ENCODE peak calls at places on chromosomes 11 and 22, in four cellular contexts. D is PC-3, X is heart right ventricle, K is ovary. I is an unnamed sample.
A peak's percentile ranks its signal among the peaks of the same experiment; 100 is the strongest.

GRCh38 chr22:46081831-46082210 is 68.5 kb upstream of the PPARA start:
- DNase-seq in D (no peak), X (no peak), K (no peak), I (no peak)

GRCh38 chr22:30615543-30615954 is 8.6 kb downstream of the TCN2 start:
- DNase-seq in D (no peak), K (no peak), X (no peak), I (no peak)

GRCh38 chr11:1515082-1516060 is 28.8 kb upstream of the MOB2 start:
- DNase-seq in D (peak; percentile 71), K (peak; percentile 71), X (peak; percentile 73), I (no peak)

GRCh38 chr22:17501679-17502285 is 61.5 kb upstream of the SLC25A18 start:
- DNase-seq in X (peak; percentile 50), K (no peak), D (peak; percentile 73), I (no peak)

GRCh38 chr11:24828938-24829337 is 332.1 kb downstream of the LUZP2 start:
- DNase-seq in K (no peak), D (peak; percentile 64), X (no peak), I (no peak)

GRCh38 chr11:92211576-92212167 is 12.9 kb upstream of the FAT3 start:
- DNase-seq in D (peak; percentile 45), X (peak; percentile 9), K (no peak), I (no peak)

GRCh38 chr11:66151273-66151672 is 81.2 kb downstream of the PACS1 start:
- DNase-seq in X (no peak), D (no peak), K (no peak), I (no peak)

GRCh38 chr22:32200752-32201151 is 4.1 kb downstream of the RFPL2 start:
- DNase-seq in D (no peak), X (no peak), K (no peak), I (no peak)

GRCh38 chr22:34850010-34850409 is 215.9 kb upstream of the ISX start:
- DNase-seq in K (no peak), X (no peak), D (no peak), I (no peak)
- H3K27ac ChIP-seq in K (no peak overlapping the region), X (no peak overlapping the region), D (no peak overlapping the region), I (no peak overlapping the region)

DNA sequence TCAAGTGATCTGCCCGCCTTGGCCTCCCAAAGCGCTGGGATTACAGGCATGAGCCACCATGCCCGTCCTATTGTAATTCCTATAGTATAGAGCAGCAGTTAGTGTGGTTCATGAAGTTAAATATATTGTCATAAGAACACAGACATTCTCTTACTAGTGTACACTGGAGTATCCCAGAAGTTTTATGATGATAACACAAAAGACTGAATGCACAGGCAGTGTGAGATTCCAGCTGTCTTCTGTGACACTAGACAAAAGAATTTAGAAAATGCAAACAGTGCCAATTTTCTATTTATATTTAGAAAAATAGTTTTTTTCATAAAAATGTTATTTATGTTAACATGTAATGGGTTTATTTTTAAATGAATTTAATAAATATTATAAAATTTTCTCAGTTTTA is 39.4 kb upstream of the RBX1 start:
- DNase-seq in X (no peak), K (no peak), D (no peak), I (no peak)
- H3K27ac ChIP-seq in X (no peak overlapping the region), K (no peak overlapping the region), D (no peak overlapping the region), I (no peak overlapping the region)

GRCh38 chr22:36432592-36433317 is 45.0 kb upstream of the MYH9 start:
- DNase-seq in K (no peak), X (no peak), D (no peak), I (no peak)
- H3K27ac ChIP-seq in K (no peak overlapping the region), X (no peak overlapping the region), D (no peak overlapping the region), I (no peak overlapping the region)

GRCh38 chr11:10453261-10453660 is 1.8 kb upstream of the AMPD3 start:
- DNase-seq in D (peak; percentile 24), K (no peak), X (no peak), I (no peak)
- H3K27ac ChIP-seq in D (no peak overlapping the region), K (no peak overlapping the region), X (no peak overlapping the region), I (no peak overlapping the region)

DNA sequence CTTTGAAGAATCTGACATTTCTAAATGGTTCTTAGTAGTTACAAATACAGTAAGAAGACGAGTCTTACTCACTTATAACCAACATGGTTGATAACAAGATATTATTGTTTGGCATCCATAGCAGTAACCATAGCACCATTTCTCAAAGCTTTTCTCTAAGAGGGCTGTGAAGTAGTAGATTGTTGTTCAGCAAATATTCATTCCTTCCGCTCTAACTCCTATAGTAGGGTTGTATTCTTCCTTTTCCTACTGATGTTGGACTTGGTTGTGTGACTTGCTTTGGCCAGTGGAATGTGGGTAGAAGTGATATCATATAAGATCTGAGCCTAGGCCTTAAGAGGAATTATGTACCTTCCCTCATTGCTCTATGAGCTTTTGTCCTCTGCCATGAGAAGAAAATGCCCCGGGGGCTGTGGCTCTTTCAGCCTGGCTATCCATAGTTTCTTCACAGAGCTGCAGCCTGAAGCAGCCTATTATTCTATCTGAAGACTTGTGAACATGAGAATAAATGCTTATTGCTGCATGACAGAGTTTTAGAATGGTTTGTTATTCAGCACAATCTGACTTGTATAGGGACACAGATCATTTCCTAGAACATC is 28.9 kb upstream of the ZBED5 start:
- DNase-seq in D (no peak), K (no peak), X (no peak), I (no peak)
- H3K27ac ChIP-seq in D (no peak overlapping the region), K (no peak overlapping the region), X (peak overlapping the region; percentile 46), I (no peak overlapping the region)

GRCh38 chr11:47672283-47672730 is 29.9 kb upstream of the MTCH2 start:
- DNase-seq in K (no peak), D (peak; percentile 24), X (no peak), I (no peak)
- H3K27ac ChIP-seq in K (no peak overlapping the region), D (no peak overlapping the region), X (no peak overlapping the region), I (no peak overlapping the region)

GRCh38 chr11:45930951-45931563 is 8.6 kb downstream of the LARGE2 start:
- DNase-seq in K (no peak), X (no peak), D (no peak), I (peak; percentile 93)

GRCh38 chr11:45928535-45929215 is 6.2 kb downstream of the LARGE2 start:
- DNase-seq in X (no peak), K (peak; percentile 16), D (no peak), I (no peak)

GRCh38 chr11:45930031-45930794 is 7.8 kb downstream of the LARGE2 start:
- DNase-seq in K (no peak), X (peak; percentile 48), D (peak; percentile 7), I (peak; percentile 93)

GRCh38 chr11:45927684-45928413 is 5.4 kb downstream of the LARGE2 start:
- DNase-seq in X (no peak), D (no peak), K (peak; percentile 9), I (no peak)

GRCh38 chr11:45929486-45930030 is 7.1 kb downstream of the LARGE2 start:
- DNase-seq in K (no peak), X (no peak), D (no peak), I (no peak)
- H3K27ac ChIP-seq in K (no peak overlapping the region), X (no peak overlapping the region), D (no peak overlapping the region), I (no peak overlapping the region)